ENCODE peak calls at places on chromosomes 6 and 20, in six cellular contexts. Q, B, G, Y, I and O are unnamed samples.

GRCh38 chr6:159790947-159791598 is 806 bp downstream of the MRPL18 start:
- DNase-seq in G (no peak), B (no peak), I (no peak), Y (no peak), Q (no peak), O (no peak)

GRCh38 chr6:153997221-153997620 is 41.8 kb upstream of the OPRM1 start:
- DNase-seq in B (no peak), I (no peak), Y (no peak), Q (no peak), G (no peak), O (no peak)

GRCh38 chr20:11847827-11848226 is 69.9 kb upstream of the BTBD3 start:
- DNase-seq in Q (no peak), B (peak; percentile 61), Y (no peak), I (no peak), G (no peak), O (no peak)

GRCh38 chr6:16239090-16239797 is 857 bp downstream of the GMPR start:
- DNase-seq in G (no peak), B (peak; percentile 64), Y (peak; percentile 24), I (no peak), Q (no peak), O (peak; percentile 32)

GRCh38 chr20:47150403-47151152 is 205.9 kb downstream of the ZMYND8 start:
- DNase-seq in I (no peak), Q (peak; percentile 51), Y (peak; percentile 65), G (no peak), B (peak; percentile 26), O (peak; percentile 83)

GRCh38 chr20:16865406-16865805 is 117.2 kb downstream of the OTOR start:
- DNase-seq in Q (no peak), G (no peak), I (peak; percentile 92), B (no peak), Y (no peak), O (no peak)

GRCh38 chr20:277496-277781 is 13.1 kb downstream of the C20orf96 start:
- DNase-seq in G (no peak), I (no peak), Y (no peak), Q (no peak), B (no peak), O (no peak)

GRCh38 chr20:4263011-4263410 is 247.7 kb upstream of the RNF24 start:
- DNase-seq in G (no peak), Q (peak; percentile 10), I (no peak), Y (no peak), B (no peak), O (no peak)

GRCh38 chr6:100512203-100512862 is 47.6 kb upstream of the SIM1 start:
- DNase-seq in I (no peak), Y (peak; percentile 41), G (peak; percentile 8), B (no peak), Q (no peak), O (peak; percentile 81)

GRCh38 chr6:133033263-133033662 is 207.9 kb upstream of the EYA4 start:
- DNase-seq in G (no peak), Q (no peak), I (no peak), B (no peak), Y (peak; percentile 14), O (peak; percentile 35)

GRCh38 chr6:169363590-169363989 is 109.9 kb upstream of the THBS2 start:
- DNase-seq in G (no peak), B (no peak), I (no peak), Y (no peak), Q (no peak), O (no peak)

GRCh38 chr20:37542281-37542680 is 14.6 kb upstream of the BLCAP start:
- DNase-seq in G (no peak), B (peak; percentile 44), Q (no peak), Y (peak; percentile 61), I (no peak), O (no peak)

GRCh38 chr20:24746351-24746685 is 202.8 kb upstream of the CST7 start:
- DNase-seq in G (no peak), Q (peak; percentile 20), Y (peak; percentile 76), I (no peak), B (peak; percentile 93), O (no peak)

GRCh38 chr6:121584591-121585369 is 149.3 kb downstream of the GJA1 start:
- DNase-seq in I (no peak), G (no peak), B (no peak), Q (no peak), Y (no peak), O (peak; percentile 75)

GRCh38 chr6:142374965-142375733 is 73.3 kb downstream of the ADGRG6 start:
- DNase-seq in Y (peak; percentile 96), G (peak; percentile 23), I (no peak), Q (no peak), B (peak; percentile 86), O (peak; percentile 92)

GRCh38 chr20:50218987-50219435 is 28.4 kb downstream of the CEBPB start:
- DNase-seq in Y (peak; percentile 34), Q (no peak), I (no peak), B (no peak), G (no peak), O (peak; percentile 67)

GRCh38 chr20:7031222-7031621 is 263.7 kb downstream of the BMP2 start:
- DNase-seq in I (no peak), B (no peak), G (no peak), Y (no peak), Q (no peak), O (no peak)

GRCh38 chr6:151240036-151240685 is 394 bp downstream of the AKAP12 start:
- DNase-seq in Y (peak; percentile 80), I (peak; percentile 64), Q (no peak), B (no peak), G (peak; percentile 42), O (peak; percentile 40)

GRCh38 chr20:21508230-21509078 is 5.4 kb downstream of the NKX2-2 start:
- DNase-seq in I (no peak), Y (no peak), Q (no peak), B (no peak), G (no peak), O (no peak)

GRCh38 chr20:52422574-52423463 is 231.2 kb upstream of the ZFP64 start:
- DNase-seq in G (no peak), B (no peak), Y (no peak), I (no peak), Q (no peak), O (peak; percentile 40)

GRCh38 chr20:19849341-19850189 is 91.5 kb downstream of the RIN2 start:
- DNase-seq in G (no peak), B (no peak), Y (no peak), Q (no peak), I (no peak), O (no peak)

GRCh38 chr6:106359989-106360409 is 518 bp upstream of the CRYBG1 start:
- DNase-seq in Q (no peak), B (no peak), Y (no peak), I (no peak), G (no peak), O (no peak)

GRCh38 chr20:51249215-51249614 is 226.3 kb upstream of the KCNG1 start:
- DNase-seq in Q (no peak), B (no peak), G (no peak), I (no peak), Y (no peak), O (no peak)

GRCh38 chr6:159826968-159827647 is 27.0 kb downstream of the PNLDC1 start:
- DNase-seq in G (no peak), B (no peak), I (no peak), Q (no peak), Y (no peak), O (no peak)